ENCODE peak calls at places on chromosomes 3 and 15, in five cellular contexts. M is fibroblast of lung, N is psoas muscle, H is neuronal stem cell, C is GM12865. L is an unnamed sample.

GRCh38 chr3:149512073-149512782 is 37.7 kb downstream of the TM4SF4 start:
- DNase-seq in M (peak; percentile 52), N (peak; percentile 39), H (peak; percentile 57), C (peak; percentile 75), L (peak; percentile 65)

GRCh38 chr3:49683162-49683561 is 6.1 kb downstream of the MST1 start:
- DNase-seq in M (peak; percentile 28), N (no peak), H (no peak), C (no peak), L (no peak)

GRCh38 chr3:183224581-183224980 is 28.5 kb upstream of the B3GNT5 start:
- DNase-seq in M (no peak), N (no peak), H (no peak), C (peak; percentile 32), L (no peak)

GRCh38 chr3:105516972-105517371 is 150.3 kb downstream of the ALCAM start:
- DNase-seq in M (no peak), N (no peak), H (no peak), C (no peak), L (no peak)

GRCh38 chr3:141305436-141305835 is 62.9 kb upstream of the ZBTB38 start:
- DNase-seq in M (peak; percentile 37), N (no peak), H (no peak), C (peak; percentile 37), L (no peak)

GRCh38 chr15:49435201-49435600 is 12.2 kb downstream of the FGF7 start:
- DNase-seq in M (peak; percentile 90), N (no peak), H (no peak), C (no peak), L (no peak)

GRCh38 chr3:42501681-42502428 is 588 bp upstream of the VIPR1 start:
- DNase-seq in M (peak; percentile 15), N (peak; percentile 51), H (peak; percentile 29), C (peak; percentile 46), L (peak; percentile 59)

GRCh38 chr3:23404241-23404640 is 201.1 kb downstream of the UBE2E2 start:
- DNase-seq in M (peak; percentile 9), N (no peak), H (no peak), C (no peak), L (no peak)

GRCh38 chr3:140022061-140022781 is 87.2 kb downstream of the CLSTN2 start:
- DNase-seq in M (peak; percentile 20), N (peak; percentile 20), H (no peak), C (no peak), L (no peak)

GRCh38 chr3:111547645-111548044 is 5.6 kb downstream of the CD96 start:
- DNase-seq in M (no peak), N (no peak), H (no peak), C (peak; percentile 61), L (no peak)

GRCh38 chr3:116863842-116864626 is 154.5 kb downstream of the TUSC7 start:
- DNase-seq in M (peak; percentile 42), N (no peak), H (peak; percentile 56), C (peak; percentile 63), L (peak; percentile 69)

GRCh38 chr3:54954019-54954418 is 26.2 kb upstream of the LRTM1 start:
- DNase-seq in M (peak; percentile 96), N (peak; percentile 17), H (no peak), C (no peak), L (no peak)

GRCh38 chr3:171115667-171116066 is 89.1 kb upstream of the SLC2A2 start:
- DNase-seq in M (no peak), N (no peak), H (no peak), C (no peak), L (no peak)

GRCh38 chr15:61449306-61449705 is 220.2 kb upstream of the RORA start:
- DNase-seq in M (no peak), N (no peak), H (no peak), C (no peak), L (no peak)

GRCh38 chr3:155032918-155033317 is 47.2 kb upstream of the MME start:
- DNase-seq in M (peak; percentile 32), N (no peak), H (peak; percentile 15), C (no peak), L (peak; percentile 3)

GRCh38 chr15:29054171-29055045 is 168.6 kb downstream of the APBA2 start:
- DNase-seq in M (no peak), N (no peak), H (no peak), C (no peak), L (no peak)

GRCh38 chr15:70202756-70203155 is 105.0 kb upstream of the TLE3 start:
- DNase-seq in M (peak; percentile 53), N (no peak), H (no peak), C (no peak), L (no peak)

GRCh38 chr15:78840661-78841060 is 29.4 kb upstream of the ADAMTS7 start:
- DNase-seq in M (peak; percentile 32), N (peak; percentile 37), H (no peak), C (peak; percentile 88), L (no peak)

GRCh38 chr3:101195951-101196713 is 124.2 kb downstream of the IMPG2 start:
- DNase-seq in M (peak; percentile 49), N (no peak), H (peak; percentile 40), C (peak; percentile 19), L (peak; percentile 73)

GRCh38 chr3:65963787-65964707 is 74.7 kb downstream of the MAGI1 start:
- DNase-seq in M (peak; percentile 96), N (no peak), H (no peak), C (peak; percentile 76), L (no peak)

GRCh38 chr3:184335661-184336483 is 1.5 kb upstream of the FAM131A start:
- DNase-seq in M (peak; percentile 76), N (peak; percentile 89), H (peak; percentile 86), C (peak; percentile 82), L (peak; percentile 78)

GRCh38 chr3:127151992-127152391 is 40.9 kb upstream of the PRR23E start:
- DNase-seq in M (peak; percentile 74), N (no peak), H (no peak), C (no peak), L (no peak)

GRCh38 chr3:31294430-31295149 is 238.1 kb upstream of the STT3B start:
- DNase-seq in M (peak; percentile 66), N (no peak), H (no peak), C (no peak), L (no peak)

DNA sequence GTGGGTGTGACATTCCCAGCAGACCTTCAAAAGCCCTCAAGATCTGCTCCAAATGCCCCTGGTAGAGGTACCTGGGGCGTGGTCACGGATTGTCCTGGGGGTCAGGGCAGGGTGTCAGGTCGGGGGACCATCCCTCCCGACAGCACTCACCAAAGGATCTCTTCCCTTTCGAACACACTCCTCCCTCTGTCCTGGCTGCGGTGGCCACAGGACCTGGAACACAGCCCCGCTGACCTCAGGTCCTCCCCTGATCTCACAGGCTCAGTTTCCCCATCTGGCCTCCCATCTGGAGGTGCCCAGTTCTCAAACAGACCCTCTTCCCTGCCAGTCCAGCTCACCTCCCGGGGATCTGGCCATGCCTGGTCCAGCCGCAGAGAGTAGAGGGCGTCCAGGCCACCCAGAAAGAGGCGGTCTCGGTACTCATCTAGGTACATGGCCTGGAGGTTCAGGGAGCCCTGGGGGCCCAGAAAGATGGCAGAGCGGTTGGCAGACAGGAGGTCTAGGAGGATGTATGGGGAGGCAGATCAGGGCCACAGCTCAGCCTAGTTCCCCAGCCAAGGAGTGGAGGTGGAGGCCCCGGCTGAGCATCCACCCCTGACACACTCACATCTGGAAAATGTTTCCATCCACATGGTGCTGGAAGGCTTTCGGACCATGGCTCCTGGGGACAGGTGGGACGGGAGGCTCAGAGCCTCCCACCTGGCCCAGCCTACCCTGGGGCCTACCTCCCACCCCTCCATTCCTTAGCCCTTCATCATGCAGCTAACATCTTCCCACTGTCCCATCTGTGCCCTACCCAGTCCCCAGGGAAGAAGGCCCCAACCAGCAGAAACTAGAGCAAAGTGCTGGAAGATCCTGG is 2.3 kb downstream of the SEMA3G start:
- DNase-seq in M (no peak), N (no peak), H (no peak), C (no peak), L (no peak)
- H3K4me3 ChIP-seq in M (no peak overlapping the region), N (peak overlapping the region; percentile 27), H (no peak overlapping the region), C (no peak overlapping the region), L (no peak overlapping the region)

GRCh38 chr3:138395865-138396751 is 38.3 kb upstream of the ESYT3 start:
- DNase-seq in M (no peak), N (peak; percentile 29), H (no peak), C (no peak), L (no peak)
- H3K4me3 ChIP-seq in M (no peak overlapping the region), N (no peak overlapping the region), H (no peak overlapping the region), C (no peak overlapping the region), L (no peak overlapping the region)

GRCh38 chr3:46370784-46371183 is at the start of gene CCR5:
- DNase-seq in M (peak; percentile 23), N (no peak), H (no peak), C (peak; percentile 71), L (peak; percentile 60)
- H3K4me3 ChIP-seq in M (no peak within 1 kb of the TSS), N (no peak within 1 kb of the TSS), H (no peak within 1 kb of the TSS), C (no peak within 1 kb of the TSS), L (no peak within 1 kb of the TSS)

DNA sequence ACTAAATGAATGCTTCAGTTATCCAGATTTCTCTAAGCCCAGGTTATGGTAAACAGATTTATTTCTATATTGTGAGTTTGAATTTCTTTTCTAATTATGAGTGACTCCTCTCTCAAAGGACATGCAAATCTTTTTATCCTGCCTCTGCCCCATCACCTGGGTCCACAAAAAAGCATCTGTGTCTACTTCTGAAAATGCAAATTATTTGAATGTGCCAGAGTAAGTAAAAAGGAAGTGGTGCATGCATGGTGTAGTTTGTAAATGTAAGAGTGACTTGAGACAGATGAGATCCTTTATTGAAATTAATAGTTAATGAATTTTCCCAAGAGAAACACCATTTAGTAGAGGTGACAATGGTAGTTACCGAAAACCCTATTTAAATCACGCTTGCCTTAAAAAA is 26.9 kb downstream of the MCTP2 start:
- DNase-seq in M (no peak), N (no peak), H (no peak), C (peak; percentile 9), L (peak; percentile 73)
- H3K4me3 ChIP-seq in M (no peak overlapping the region), N (no peak overlapping the region), H (no peak overlapping the region), C (no peak overlapping the region), L (no peak overlapping the region)

L was measured in MM.1S.